ENCODE peak calls at places on chromosome 18, in nine cellular contexts. O, H, F, R, Y, E, Q, N and T are unnamed samples.

GRCh38 chr18:11826836-11827235 is 24.4 kb upstream of the CHMP1B start:
- DNase-seq in O (no peak), H (peak), F (no peak), R (no peak), Y (no peak), E (no peak), Q (no peak), N (no peak), T (no peak)

GRCh38 chr18:32160547-32160946 is 29.3 kb upstream of the MEP1B start:
- DNase-seq in O (no peak), H (peak), F (no peak), R (no peak), Y (no peak), E (no peak), Q (no peak), N (no peak), T (no peak)

GRCh38 chr18:68568364-68568763 is 146.5 kb downstream of the TMX3 start:
- DNase-seq in O (no peak), H (no peak), F (no peak), R (no peak), Y (no peak), E (no peak), Q (no peak), N (no peak), T (no peak)

GRCh38 chr18:69205925-69206324 is 194.8 kb upstream of the DOK6 start:
- DNase-seq in O (no peak), H (no peak), F (no peak), R (no peak), Y (no peak), E (no peak), Q (no peak), N (no peak), T (no peak)

GRCh38 chr18:12458761-12459160 is 51.0 kb downstream of the PRELID3A start:
- DNase-seq in O (no peak), H (peak), F (no peak), R (no peak), Y (no peak), E (no peak), Q (no peak), N (no peak), T (no peak)

GRCh38 chr18:79698668-79699335 is 19.2 kb downstream of the CTDP1 start:
- DNase-seq in O (no peak), H (no peak), F (no peak), R (no peak), Y (no peak), E (peak), Q (no peak), N (no peak), T (no peak)

GRCh38 chr18:79857082-79857661 is 59.4 kb downstream of the KCNG2 start:
- DNase-seq in O (no peak), H (peak), F (peak), R (peak), Y (peak), E (peak), Q (no peak), N (no peak), T (no peak)

GRCh38 chr18:21897811-21898210 is 157.2 kb downstream of the MIB1 start:
- DNase-seq in O (no peak), H (peak), F (peak), R (peak), Y (no peak), E (peak), Q (no peak), N (peak), T (peak)

GRCh38 chr18:45012286-45012685 is 331.6 kb downstream of the SETBP1 start:
- DNase-seq in O (no peak), H (no peak), F (no peak), R (no peak), Y (no peak), E (no peak), Q (no peak), N (no peak), T (no peak)

GRCh38 chr18:21820035-21820810 is 79.6 kb downstream of the MIB1 start:
- DNase-seq in O (no peak), H (peak), F (peak), R (no peak), Y (no peak), E (peak), Q (no peak), N (no peak), T (no peak)

GRCh38 chr18:22057908-22058527 is 111.4 kb upstream of the GATA6 start:
- DNase-seq in O (no peak), H (peak), F (no peak), R (no peak), Y (no peak), E (no peak), Q (no peak), N (no peak), T (no peak)

GRCh38 chr18:9741821-9742541 is 33.9 kb downstream of the RAB31 start:
- DNase-seq in O (no peak), H (peak), F (no peak), R (no peak), Y (peak), E (peak), Q (no peak), N (no peak), T (no peak)

GRCh38 chr18:43077510-43078290 is 37.8 kb downstream of the RIT2 start:
- DNase-seq in O (no peak), H (no peak), F (no peak), R (no peak), Y (no peak), E (no peak), Q (no peak), N (no peak), T (no peak)

GRCh38 chr18:25102657-25103056 is 249.3 kb downstream of the ZNF521 start:
- DNase-seq in O (no peak), H (no peak), F (no peak), R (no peak), Y (no peak), E (no peak), Q (no peak), N (no peak), T (no peak)

GRCh38 chr18:8773980-8774379 is 68.6 kb downstream of the MTCL1 start:
- DNase-seq in O (no peak), H (no peak), F (no peak), R (no peak), Y (no peak), E (no peak), Q (no peak), N (no peak), T (no peak)

GRCh38 chr18:61199131-61199903 is 133.9 kb upstream of the CDH20 start:
- DNase-seq in O (no peak), H (no peak), F (no peak), R (no peak), Y (no peak), E (peak), Q (no peak), N (no peak), T (no peak)

GRCh38 chr18:433960-434359 is 66.5 kb downstream of the COLEC12 start:
- DNase-seq in O (no peak), H (no peak), F (no peak), R (no peak), Y (no peak), E (peak), Q (no peak), N (no peak), T (no peak)

GRCh38 chr18:55633032-55633431 is 45.0 kb upstream of the TCF4 start:
- DNase-seq in O (no peak), H (no peak), F (no peak), R (no peak), Y (no peak), E (peak), Q (no peak), N (no peak), T (no peak)

GRCh38 chr18:35775887-35776286 is 194.3 kb downstream of the GALNT1 start:
- DNase-seq in O (no peak), H (no peak), F (no peak), R (no peak), Y (no peak), E (peak), Q (no peak), N (no peak), T (no peak)

GRCh38 chr18:77173274-77174030 is 40.9 kb upstream of the MBP start:
- DNase-seq in O (no peak), H (no peak), F (no peak), R (peak), Y (no peak), E (no peak), Q (no peak), N (no peak), T (no peak)

GRCh38 chr18:23588836-23589560 is 2.7 kb upstream of the NPC1 start:
- DNase-seq in O (no peak), H (peak), F (no peak), R (no peak), Y (no peak), E (peak), Q (no peak), N (no peak), T (no peak)

GRCh38 chr18:65938592-65939372 is 188.0 kb downstream of the CDH7 start:
- DNase-seq in O (no peak), H (peak), F (peak), R (peak), Y (no peak), E (peak), Q (no peak), N (peak), T (no peak)

GRCh38 chr18:58671941-58672565 is 788 bp downstream of the MALT1 start:
- DNase-seq in O (no peak), H (no peak), F (no peak), R (no peak), Y (no peak), E (peak), Q (no peak), N (no peak), T (no peak)

GRCh38 chr18:53984021-53984420 is 240.4 kb downstream of the MBD2 start:
- DNase-seq in O (no peak), H (no peak), F (no peak), R (no peak), Y (no peak), E (peak), Q (no peak), N (no peak), T (no peak)

GRCh38 chr18:68721681-68722583 is 7.0 kb upstream of the TMX3 start:
- DNase-seq in O (no peak), H (no peak), F (no peak), R (no peak), Y (no peak), E (peak), Q (no peak), N (no peak), T (no peak)

GRCh38 chr18:10032331-10032979 is 118.6 kb downstream of the VAPA start:
- DNase-seq in O (no peak), H (no peak), F (no peak), R (no peak), Y (no peak), E (no peak), Q (no peak), N (no peak), T (no peak)

GRCh38 chr18:23864620-23865019 is 149.9 kb upstream of the TTC39C start:
- DNase-seq in O (no peak), H (no peak), F (no peak), R (no peak), Y (no peak), E (no peak), Q (no peak), N (no peak), T (peak)

GRCh38 chr18:50008306-50008705 is 186.6 kb downstream of the MYO5B start:
- DNase-seq in O (no peak), H (no peak), F (no peak), R (no peak), Y (no peak), E (no peak), Q (no peak), N (no peak), T (no peak)

GRCh38 chr18:74082476-74083070 is 65.1 kb downstream of the FBXO15 start:
- DNase-seq in O (peak), H (peak), F (peak), R (peak), Y (no peak), E (peak), Q (peak), N (peak), T (peak)

GRCh38 chr18:67514901-67515540 is 1.5 kb downstream of the DSEL start:
- DNase-seq in O (no peak), H (no peak), F (no peak), R (no peak), Y (no peak), E (peak), Q (no peak), N (no peak), T (no peak)

GRCh38 chr18:65527879-65528633 is 222.8 kb upstream of the CDH7 start:
- DNase-seq in O (no peak), H (no peak), F (no peak), R (peak), Y (no peak), E (peak), Q (no peak), N (no peak), T (no peak)

GRCh38 chr18:59006461-59007067 is 133.1 kb upstream of the SEC11C start:
- DNase-seq in O (no peak), H (no peak), F (no peak), R (no peak), Y (no peak), E (peak), Q (no peak), N (no peak), T (no peak)

GRCh38 chr18:75244914-75245313 is 34.3 kb downstream of the TSHZ1 start:
- DNase-seq in O (no peak), H (no peak), F (no peak), R (no peak), Y (no peak), E (no peak), Q (no peak), N (no peak), T (no peak)

GRCh38 chr18:9433616-9434239 is 41.6 kb upstream of the RALBP1 start:
- DNase-seq in O (no peak), H (no peak), F (peak), R (no peak), Y (no peak), E (no peak), Q (no peak), N (peak), T (no peak)

GRCh38 chr18:54013452-54013851 is 211.0 kb downstream of the MBD2 start:
- DNase-seq in O (no peak), H (no peak), F (no peak), R (no peak), Y (no peak), E (no peak), Q (no peak), N (no peak), T (no peak)